ENCODE peak calls at places on chromosomes 6 and 20, in four cellular contexts. X is foreskin melanocyte; Z is activated CD4-positive, alpha-beta T cell treated with anti-CD3 and anti-CD28 coated beads, Interleukin-2, amount 50 U/mL, for 1 hour; D is Ammon's horn. A is an unnamed sample.

GRCh38 chr6:161411265-161411944 is 137.5 kb upstream of the AGPAT4 start:
- DNase-seq in Z (no peak), X (no peak), D (no peak), A (no peak)

GRCh38 chr20:52056203-52057062 is 135.1 kb downstream of the ZFP64 start:
- DNase-seq in X (no peak), Z (no peak), D (no peak), A (no peak)

GRCh38 chr20:18633411-18633810 is 45.6 kb downstream of the DTD1 start:
- DNase-seq in X (no peak), Z (no peak), D (no peak), A (no peak)

GRCh38 chr6:21479140-21479539 is 114.4 kb upstream of the SOX4 start:
- DNase-seq in X (no peak), D (peak), Z (no peak), A (no peak)

GRCh38 chr6:25012657-25013056 is 76.9 kb upstream of the RIPOR2 start:
- DNase-seq in D (no peak), X (peak), Z (no peak), A (no peak)

GRCh38 chr20:31494131-31494530 is 19.0 kb downstream of the REM1 start:
- DNase-seq in X (peak), D (no peak), Z (no peak), A (no peak)

GRCh38 chr20:37340998-37341397 is 4.9 kb upstream of the SRC start:
- DNase-seq in X (no peak), D (no peak), Z (no peak), A (no peak)

GRCh38 chr6:129701721-129702455 is 8.1 kb downstream of the ARHGAP18 start:
- DNase-seq in D (no peak), X (no peak), Z (no peak), A (no peak)

GRCh38 chr6:108589244-108589730 is 28.6 kb downstream of the FOXO3 start:
- DNase-seq in X (peak), Z (no peak), D (peak), A (no peak)

GRCh38 chr6:55794136-55794812 is 81.1 kb downstream of the BMP5 start:
- DNase-seq in Z (no peak), X (peak), D (no peak), A (no peak)

GRCh38 chr6:150008588-150008987 is 16.7 kb downstream of the RAET1L start:
- DNase-seq in Z (no peak), X (no peak), D (no peak), A (no peak)

GRCh38 chr6:100461920-100462295 is 2.8 kb downstream of the SIM1 start:
- DNase-seq in X (no peak), D (no peak), Z (no peak), A (no peak)

GRCh38 chr6:48866681-48867080 is 596.4 kb downstream of the MMUT start:
- DNase-seq in D (no peak), X (peak), Z (no peak), A (no peak)

GRCh38 chr6:151180321-151180720 is 59.4 kb upstream of the AKAP12 start:
- DNase-seq in Z (no peak), X (no peak), D (no peak), A (no peak)

GRCh38 chr6:40371621-40372020 is 215.5 kb downstream of the LRFN2 start:
- DNase-seq in X (no peak), D (no peak), Z (no peak), A (no peak)

A was measured in stimulated activated effector memory CD8-positive, alpha-beta T cell treated with anti-CD3 and anti-CD28 coated beads, Interleukin-12 subunit alpha, Interleukin-12 subunit beta, amount 100 ng/mL, for 72 hours.